ENCODE peak calls at places on chromosomes 6 and 20, in nine cellular contexts. B, P, S, U, O, L, Y, G and K are unnamed samples.

GRCh38 chr6:169539176-169539897 is 162.5 kb downstream of the WDR27 start:
- DNase-seq in G (no peak), P (no peak), O (no peak), B (no peak), U (no peak), Y (no peak), S (peak; percentile 44), L (peak; percentile 63), K (no peak)

GRCh38 chr6:1678201-1678600 is 68.5 kb downstream of the FOXC1 start:
- DNase-seq in O (no peak), G (no peak), U (no peak), Y (no peak), S (no peak), P (no peak), B (no peak), L (no peak), K (no peak)

GRCh38 chr6:64334646-64335045 is 699.0 kb downstream of the PHF3 start:
- DNase-seq in G (no peak), L (no peak), P (no peak), S (peak; percentile 23), B (no peak), Y (no peak), U (no peak), O (no peak), K (no peak)

GRCh38 chr6:158220786-158221442 is 52.8 kb downstream of the GTF2H5 start:
- DNase-seq in O (peak; percentile 72), P (peak; percentile 91), S (peak; percentile 81), B (peak; percentile 84), U (peak; percentile 85), G (peak; percentile 71), Y (peak; percentile 87), L (peak; percentile 59), K (peak; percentile 71)

GRCh38 chr20:15742627-15743026 is 830.6 kb downstream of the KIF16B start:
- DNase-seq in U (no peak), B (no peak), P (no peak), S (no peak), L (no peak), O (no peak), Y (no peak), G (no peak), K (no peak)

GRCh38 chr20:57695012-57695411 is 14.8 kb downstream of the PMEPA1 start:
- DNase-seq in Y (no peak), O (no peak), U (no peak), B (no peak), S (peak; percentile 53), G (no peak), P (no peak), L (no peak), K (no peak)

GRCh38 chr6:37717836-37718251 is 20.2 kb upstream of the MDGA1 start:
- DNase-seq in Y (no peak), B (no peak), O (no peak), P (no peak), U (no peak), S (peak; percentile 55), G (no peak), L (peak; percentile 76), K (no peak)

GRCh38 chr6:44059359-44060342 is 67.6 kb downstream of the MRPL14 start:
- DNase-seq in B (no peak), P (no peak), G (no peak), U (peak; percentile 74), L (no peak), S (peak; percentile 70), O (no peak), Y (no peak), K (no peak)

GRCh38 chr6:42407379-42407778 is 44.3 kb downstream of the TRERF1 start:
- DNase-seq in B (no peak), L (peak; percentile 83), U (no peak), O (no peak), S (peak; percentile 85), G (no peak), P (no peak), Y (no peak), K (no peak)

GRCh38 chr6:35486005-35486925 is 10.6 kb downstream of the TEAD3 start:
- DNase-seq in G (no peak), O (no peak), P (peak; percentile 92), B (peak; percentile 94), U (peak; percentile 80), S (no peak), L (no peak), Y (peak; percentile 56), K (peak; percentile 69)

GRCh38 chr6:72246926-72247325 is 360.6 kb downstream of the RIMS1 start:
- DNase-seq in L (peak; percentile 17), Y (no peak), B (no peak), G (no peak), O (no peak), U (peak; percentile 7), S (no peak), P (peak; percentile 34), K (no peak)
- TF ChIP-seq CTCF in L (peak; percentile 44), Y (no peak), B (no peak), G (no peak), O (no peak), U (no peak), S (peak; percentile 9), P (peak; percentile 43), K (no peak)

GRCh38 chr20:32855387-32855786 is 3.3 kb upstream of the EFCAB8 start:
- DNase-seq in U (no peak), S (no peak), O (no peak), B (no peak), L (no peak), Y (no peak), P (no peak), G (no peak), K (no peak)

GRCh38 chr20:32858189-32858588 is 534 bp upstream of the EFCAB8 start:
- DNase-seq in B (no peak), P (no peak), L (no peak), S (no peak), O (no peak), G (no peak), U (no peak), Y (no peak), K (no peak)

GRCh38 chr20:32861446-32861845 is 2.7 kb downstream of the EFCAB8 start:
- DNase-seq in G (no peak), Y (no peak), S (no peak), B (no peak), L (no peak), O (no peak), U (no peak), P (no peak), K (no peak)

GRCh38 chr20:32859961-32860360 is 1.2 kb downstream of the EFCAB8 start:
- DNase-seq in Y (no peak), G (no peak), B (no peak), U (no peak), P (no peak), S (no peak), L (no peak), O (no peak), K (no peak)

DNA sequence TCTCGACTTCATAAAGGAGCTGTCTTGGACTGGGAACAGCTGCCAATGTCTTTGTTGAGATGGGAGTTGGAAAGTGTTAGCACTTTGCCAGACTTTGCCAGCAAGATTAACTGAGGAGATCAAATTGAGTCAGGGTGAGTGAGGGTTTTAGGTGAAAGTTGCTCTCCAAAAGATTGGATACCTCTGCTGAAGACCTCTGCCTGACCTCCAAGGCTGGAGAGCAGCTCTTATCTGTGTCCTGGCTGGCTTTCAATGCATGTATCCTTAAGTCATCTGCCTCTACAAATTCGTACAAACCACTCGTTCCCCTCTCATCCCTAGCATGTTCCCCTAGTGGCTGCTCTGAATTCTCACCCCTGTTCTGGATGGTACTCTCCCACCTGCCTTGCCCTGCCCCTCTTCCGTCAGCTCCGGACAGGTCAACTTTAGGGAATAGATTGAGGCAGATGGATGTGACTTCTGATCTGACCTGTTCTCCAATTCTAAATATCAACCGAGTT is at the start of gene EFCAB8:
- DNase-seq in P (peak; percentile 53), Y (no peak), U (no peak), L (no peak), S (no peak), B (no peak), G (no peak), O (no peak), K (no peak)
- TF ChIP-seq CTCF in P (peak; percentile 64), Y (no peak), U (no peak), L (no peak), S (no peak), B (no peak), G (no peak), O (no peak), K (peak; percentile 14)

GRCh38 chr6:39430446-39430845 is 107.9 kb upstream of the KCNK16 start:
- DNase-seq in G (no peak), B (no peak), U (no peak), Y (no peak), P (no peak), L (no peak), S (no peak), O (no peak), K (no peak)

GRCh38 chr6:39433630-39434029 is 111.1 kb upstream of the KCNK16 start:
- DNase-seq in L (no peak), B (no peak), O (no peak), Y (no peak), S (no peak), U (no peak), P (no peak), G (no peak), K (no peak)

GRCh38 chr6:39428152-39428551 is 105.7 kb upstream of the KCNK16 start:
- DNase-seq in B (no peak), Y (no peak), P (no peak), O (no peak), U (no peak), G (no peak), L (no peak), S (no peak), K (no peak)

GRCh38 chr6:39432311-39433025 is 110.0 kb upstream of the KCNK16 start:
- DNase-seq in U (no peak), L (no peak), P (no peak), Y (no peak), O (no peak), B (no peak), G (no peak), S (no peak), K (no peak)

DNA sequence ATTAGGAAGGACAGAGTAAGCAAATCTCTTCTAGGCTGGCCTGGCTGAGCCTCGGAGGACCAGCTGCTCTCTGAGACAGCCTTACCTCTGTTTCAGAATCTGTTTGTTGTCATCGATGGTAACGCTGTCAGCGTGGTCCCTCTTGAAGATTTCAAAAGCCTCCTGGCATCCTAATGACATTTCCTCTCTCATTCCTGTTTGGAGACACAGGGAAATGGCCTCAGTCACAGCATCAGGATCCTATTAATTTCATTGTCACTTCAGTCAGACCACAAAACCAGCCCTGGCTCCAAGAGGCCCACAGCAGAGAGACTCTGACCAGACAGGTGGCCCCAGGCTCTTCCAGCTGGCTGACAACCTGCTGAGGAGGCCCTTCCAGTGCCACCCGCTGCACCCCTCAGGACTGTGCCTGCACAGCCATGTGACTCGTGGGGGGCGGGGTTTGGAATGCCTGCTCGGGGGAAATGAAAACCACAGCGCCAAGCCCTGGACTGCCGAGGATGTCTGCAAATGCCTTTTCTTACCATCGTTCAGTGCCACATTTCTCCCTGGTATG is 108.5 kb upstream of the KCNK16 start:
- DNase-seq in L (no peak), U (peak; percentile 23), B (peak; percentile 33), G (no peak), O (no peak), Y (peak; percentile 85), P (peak; percentile 62), S (no peak), K (no peak)
- TF ChIP-seq CTCF in L (no peak), U (no peak), B (no peak), G (no peak), O (no peak), Y (no peak), P (no peak), S (no peak), K (no peak)

DNA sequence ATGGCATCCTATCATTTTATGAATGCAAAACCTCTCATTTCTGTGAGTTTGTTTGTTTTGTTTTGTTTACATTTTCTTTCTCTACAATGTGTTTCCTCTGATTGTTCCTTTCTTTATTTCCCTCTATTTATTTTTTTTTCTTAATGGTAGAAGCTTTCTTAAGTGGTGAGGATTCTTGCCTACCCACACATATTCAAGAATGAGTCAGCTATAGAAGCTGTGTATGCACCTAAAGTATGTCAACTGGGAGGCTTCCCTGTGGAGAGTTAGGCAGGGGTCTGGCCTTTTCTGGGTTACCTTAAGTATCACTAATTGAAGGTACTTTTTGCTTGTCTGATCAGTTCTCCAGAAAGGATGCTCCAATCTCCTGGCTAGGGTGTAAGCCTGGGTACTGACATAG is 354.0 kb downstream of the ESR1 start:
- DNase-seq in P (no peak), L (peak; percentile 31), O (no peak), G (no peak), U (no peak), S (peak; percentile 73), Y (no peak), B (no peak), K (no peak)
- TF ChIP-seq CTCF in P (no peak), L (no peak), O (no peak), G (no peak), U (no peak), S (no peak), Y (no peak), B (no peak), K (no peak)